ENCODE peak calls at places on chromosomes 13 and 19, in four cellular contexts. D, Z, W and I are unnamed samples.

GRCh38 chr13:102726430-102726829 is 31.6 kb upstream of the METTL21C start:
- DNase-seq in D (no peak), Z (no peak), W (no peak), I (peak)

GRCh38 chr13:96052655-96053002 is 572 bp downstream of the UGGT2 start:
- DNase-seq in D (peak), Z (peak), W (no peak), I (peak)

GRCh38 chr19:49430678-49431329 is 5.6 kb downstream of the GFY start:
- DNase-seq in D (no peak), Z (peak), W (no peak), I (no peak)

GRCh38 chr19:2680808-2681207 is 21.7 kb downstream of the GNG7 start:
- DNase-seq in D (no peak), Z (no peak), W (no peak), I (no peak)

GRCh38 chr19:53424968-53425597 is 6.7 kb upstream of the ZNF761 start:
- DNase-seq in D (no peak), Z (peak), W (peak), I (peak)

GRCh38 chr19:53102701-53103140 is 501 bp downstream of the ZNF160 start:
- DNase-seq in D (no peak), Z (no peak), W (no peak), I (no peak)

GRCh38 chr13:62246581-62246980 is 830.9 kb upstream of the PCDH20 start:
- DNase-seq in D (no peak), Z (no peak), W (no peak), I (no peak)

GRCh38 chr13:36028359-36028758 is 102.8 kb downstream of the DCLK1 start:
- DNase-seq in D (no peak), Z (no peak), W (no peak), I (no peak)

GRCh38 chr13:30696278-30697176 is 38.8 kb upstream of the ALOX5AP start:
- DNase-seq in D (no peak), Z (no peak), W (no peak), I (no peak)

GRCh38 chr13:113907637-113908617 is 44.1 kb upstream of the GAS6 start:
- DNase-seq in D (no peak), Z (no peak), W (no peak), I (no peak)

GRCh38 chr13:93794197-93794885 is 567.7 kb downstream of the GPC6 start:
- DNase-seq in D (no peak), Z (no peak), W (no peak), I (no peak)
- TF ChIP-seq JUN in D (no peak), Z (no peak), W (no peak), I (no peak)

GRCh38 chr13:106496072-106496997 is 39.1 kb downstream of the EFNB2 start:
- DNase-seq in D (no peak), Z (no peak), W (no peak), I (no peak)
- TF ChIP-seq CHD2 in D (no peak), Z (no peak), W (no peak), I (no peak)

GRCh38 chr19:41657157-41657556 is 30.3 kb upstream of the CEACAM4 start:
- DNase-seq in D (no peak), Z (no peak), W (no peak), I (no peak)
- TF ChIP-seq JUN in D (no peak), Z (no peak), W (no peak), I (no peak)

DNA sequence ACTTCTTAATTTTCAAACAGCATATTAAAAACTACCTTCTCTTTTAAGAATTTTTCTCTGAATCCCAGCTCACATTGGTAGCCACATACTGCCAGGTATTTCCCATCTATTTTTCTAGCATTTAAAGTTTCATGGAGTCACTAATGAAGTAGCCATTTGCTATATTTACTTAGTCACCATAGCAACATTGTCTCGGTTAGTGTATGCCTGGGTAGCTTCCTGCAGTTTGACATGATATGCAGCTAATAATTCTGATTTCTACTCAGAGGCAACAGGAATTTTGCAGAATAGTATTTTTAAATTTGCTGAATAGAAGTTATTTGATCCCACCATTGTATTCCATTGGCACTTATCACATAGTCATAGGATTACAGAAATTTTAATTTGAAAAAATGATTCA is 30.9 kb upstream of the KCTD4 start:
- DNase-seq in D (no peak), Z (no peak), W (no peak), I (no peak)
- TF ChIP-seq CHD2 in D (no peak), Z (no peak), W (no peak), I (no peak)

GRCh38 chr19:1298235-1298634 is 12.6 kb downstream of the EFNA2 start:
- DNase-seq in D (no peak), Z (no peak), W (no peak), I (no peak)

GRCh38 chr19:1300744-1301490 is 15.2 kb downstream of the EFNA2 start:
- DNase-seq in D (no peak), Z (no peak), W (no peak), I (no peak)

GRCh38 chr19:1299822-1300221 is 14.1 kb downstream of the EFNA2 start:
- DNase-seq in D (no peak), Z (no peak), W (no peak), I (no peak)

GRCh38 chr19:1304197-1304924 is 18.7 kb downstream of the EFNA2 start:
- DNase-seq in D (no peak), Z (no peak), W (no peak), I (peak)

GRCh38 chr19:1302534-1303239 is 17.0 kb downstream of the EFNA2 start:
- DNase-seq in D (no peak), Z (no peak), W (no peak), I (no peak)
- TF ChIP-seq JUN in D (no peak), Z (no peak), W (no peak), I (no peak)

GRCh38 chr13:76815344-76815743 is 70.9 kb downstream of the KCTD12 start:
- DNase-seq in D (no peak), Z (no peak), W (no peak), I (no peak)
- TF ChIP-seq CHD2 in D (no peak), Z (no peak), W (no peak), I (no peak)

GRCh38 chr19:55424518-55424917 is 16.9 kb upstream of the UBE2S start:
- DNase-seq in D (no peak), Z (no peak), W (no peak), I (no peak)

GRCh38 chr19:55419624-55420236 is 12.1 kb upstream of the UBE2S start:
- DNase-seq in D (no peak), Z (no peak), W (no peak), I (no peak)

GRCh38 chr19:55418185-55418584 is 10.6 kb upstream of the UBE2S start:
- DNase-seq in D (peak), Z (peak), W (peak), I (peak)

GRCh38 chr19:55423225-55423967 is 15.8 kb upstream of the UBE2S start:
- DNase-seq in D (no peak), Z (no peak), W (no peak), I (no peak)

GRCh38 chr19:55419089-55419488 is 11.5 kb upstream of the UBE2S start:
- DNase-seq in D (no peak), Z (no peak), W (no peak), I (no peak)
- TF ChIP-seq JUN in D (no peak), Z (no peak), W (no peak), I (no peak)

GRCh38 chr19:41997851-41998229 is 3.8 kb upstream of the ATP1A3 start:
- DNase-seq in D (no peak), Z (no peak), W (no peak), I (no peak)

GRCh38 chr19:41994521-41994971 is 516 bp upstream of the ATP1A3 start:
- DNase-seq in D (no peak), Z (no peak), W (no peak), I (no peak)

GRCh38 chr19:41994994-41995958 is 1.2 kb upstream of the ATP1A3 start:
- DNase-seq in D (no peak), Z (no peak), W (no peak), I (no peak)

GRCh38 chr19:41997121-41997850 is 3.3 kb upstream of the ATP1A3 start:
- DNase-seq in D (peak), Z (peak), W (no peak), I (no peak)

GRCh38 chr19:41995959-41996797 is 2.1 kb upstream of the ATP1A3 start:
- DNase-seq in D (peak), Z (peak), W (no peak), I (no peak)
- TF ChIP-seq CHD2 in D (no peak), Z (no peak), W (no peak), I (no peak)